ENCODE peak calls at places on chromosomes 4 and X, in seven cellular contexts. One of them, this sample, is unnamed.
A peak's percentile ranks its signal among the peaks of the same experiment; 100 is the strongest.

GRCh38 chrX:20374866-20375530 is 108.3 kb upstream of the RPS6KA3 start:
- DNase-seq in H9: no peak
- DNase-seq in H1: no peak
- DNase-seq in neuronal stem cell: no peak
- DNase-seq in mesenchymal stem cell: peak; percentile 39
- DNase-seq in trophoblast cell: peak; percentile 21
- DNase-seq in IMR-90: no peak
- DNase-seq in this sample: peak; percentile 8

GRCh38 chr4:16449381-16449780 is 223.1 kb upstream of the TAPT1 start:
- DNase-seq in mesenchymal stem cell: no peak
- DNase-seq in H9: no peak
- DNase-seq in IMR-90: no peak
- DNase-seq in H1: no peak
- DNase-seq in trophoblast cell: no peak
- DNase-seq in neuronal stem cell: no peak
- DNase-seq in this sample: no peak

GRCh38 chr4:169314906-169315305 is 44.1 kb upstream of the SH3RF1 start:
- DNase-seq in trophoblast cell: no peak
- DNase-seq in H9: no peak
- DNase-seq in IMR-90: peak; percentile 70
- DNase-seq in neuronal stem cell: no peak
- DNase-seq in H1: no peak
- DNase-seq in mesenchymal stem cell: peak; percentile 47
- DNase-seq in this sample: no peak

GRCh38 chrX:33138677-33139249 is 72.6 kb downstream of the DMD start:
- DNase-seq in trophoblast cell: no peak
- DNase-seq in IMR-90: no peak
- DNase-seq in H9: no peak
- DNase-seq in H1: no peak
- DNase-seq in neuronal stem cell: no peak
- DNase-seq in mesenchymal stem cell: peak; percentile 10
- DNase-seq in this sample: peak; percentile 14

GRCh38 chr4:126583509-126583908 is 1049.2 kb upstream of the INTU start:
- DNase-seq in IMR-90: peak; percentile 26
- DNase-seq in H1: no peak
- DNase-seq in trophoblast cell: peak; percentile 7
- DNase-seq in neuronal stem cell: no peak
- DNase-seq in H9: peak; percentile 79
- DNase-seq in mesenchymal stem cell: peak; percentile 38
- DNase-seq in this sample: peak; percentile 87

GRCh38 chrX:78384486-78384885 is 57.1 kb upstream of the CYSLTR1 start:
- DNase-seq in trophoblast cell: no peak
- DNase-seq in mesenchymal stem cell: no peak
- DNase-seq in IMR-90: no peak
- DNase-seq in H9: no peak
- DNase-seq in H1: no peak
- DNase-seq in neuronal stem cell: no peak
- DNase-seq in this sample: no peak

GRCh38 chr4:138488527-138488926 is 246.4 kb upstream of the SLC7A11 start:
- DNase-seq in H9: no peak
- DNase-seq in trophoblast cell: no peak
- DNase-seq in H1: no peak
- DNase-seq in mesenchymal stem cell: no peak
- DNase-seq in IMR-90: no peak
- DNase-seq in neuronal stem cell: no peak
- DNase-seq in this sample: no peak

GRCh38 chrX:13463608-13464007 is 105.8 kb upstream of the EGFL6 start:
- DNase-seq in H1: no peak
- DNase-seq in neuronal stem cell: no peak
- DNase-seq in trophoblast cell: peak; percentile 11
- DNase-seq in H9: no peak
- DNase-seq in mesenchymal stem cell: peak; percentile 84
- DNase-seq in IMR-90: peak; percentile 98
- DNase-seq in this sample: no peak

GRCh38 chr4:10007436-10007740 is 13.9 kb downstream of the SLC2A9 start:
- DNase-seq in IMR-90: no peak
- DNase-seq in trophoblast cell: peak; percentile 10
- DNase-seq in H9: no peak
- DNase-seq in neuronal stem cell: no peak
- DNase-seq in H1: no peak
- DNase-seq in mesenchymal stem cell: no peak
- DNase-seq in this sample: no peak

GRCh38 chrX:55702611-55703010 is 14.9 kb upstream of the RRAGB start:
- DNase-seq in mesenchymal stem cell: no peak
- DNase-seq in neuronal stem cell: no peak
- DNase-seq in IMR-90: no peak
- DNase-seq in H1: no peak
- DNase-seq in H9: no peak
- DNase-seq in trophoblast cell: no peak
- DNase-seq in this sample: no peak

GRCh38 chr4:168257663-168258235 is 60.8 kb downstream of the DDX60 start:
- DNase-seq in mesenchymal stem cell: no peak
- DNase-seq in IMR-90: no peak
- DNase-seq in H9: no peak
- DNase-seq in trophoblast cell: no peak
- DNase-seq in H1: no peak
- DNase-seq in neuronal stem cell: no peak
- DNase-seq in this sample: no peak

GRCh38 chr4:172897046-172897445 is 271.6 kb upstream of the GALNT7 start:
- DNase-seq in H1: no peak
- DNase-seq in IMR-90: no peak
- DNase-seq in neuronal stem cell: no peak
- DNase-seq in mesenchymal stem cell: no peak
- DNase-seq in trophoblast cell: peak; percentile 12
- DNase-seq in H9: no peak
- DNase-seq in this sample: peak; percentile 16

GRCh38 chr4:172895699-172896098 is 272.9 kb upstream of the GALNT7 start:
- DNase-seq in trophoblast cell: no peak
- DNase-seq in H9: no peak
- DNase-seq in neuronal stem cell: no peak
- DNase-seq in IMR-90: no peak
- DNase-seq in H1: no peak
- DNase-seq in mesenchymal stem cell: no peak
- DNase-seq in this sample: no peak

GRCh38 chr4:172899861-172900260 is 268.8 kb upstream of the GALNT7 start:
- DNase-seq in H9: no peak
- DNase-seq in IMR-90: no peak
- DNase-seq in mesenchymal stem cell: no peak
- DNase-seq in neuronal stem cell: no peak
- DNase-seq in H1: no peak
- DNase-seq in trophoblast cell: peak; percentile 83
- DNase-seq in this sample: no peak

GRCh38 chr4:172898715-172899114 is 269.9 kb upstream of the GALNT7 start:
- DNase-seq in IMR-90: no peak
- DNase-seq in H1: no peak
- DNase-seq in trophoblast cell: peak; percentile 73
- DNase-seq in mesenchymal stem cell: no peak
- DNase-seq in H9: no peak
- DNase-seq in neuronal stem cell: no peak
- DNase-seq in this sample: peak; percentile 21

DNA sequence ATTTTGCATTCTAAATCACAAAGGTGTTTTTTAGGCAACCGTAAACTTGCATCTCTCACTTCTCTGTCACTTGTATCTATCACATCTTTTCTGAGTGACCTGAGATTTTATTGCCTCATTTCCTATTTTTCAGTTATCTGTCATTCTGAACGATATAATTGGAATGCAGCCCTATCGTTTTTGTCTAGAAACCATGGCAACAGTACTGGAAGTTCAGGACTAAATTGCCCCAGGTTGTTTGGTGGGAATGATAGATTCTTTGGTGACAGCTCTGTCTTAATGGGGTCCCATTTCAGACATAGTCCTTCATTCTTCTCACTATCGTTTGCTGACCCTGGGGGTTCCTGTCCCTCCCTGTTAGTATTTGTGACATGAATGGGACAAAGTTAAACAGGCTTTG is 267.7 kb upstream of the GALNT7 start:
- DNase-seq in H9: no peak
- DNase-seq in IMR-90: no peak
- DNase-seq in trophoblast cell: peak; percentile 96
- DNase-seq in mesenchymal stem cell: no peak
- DNase-seq in neuronal stem cell: no peak
- DNase-seq in H1: no peak
- DNase-seq in this sample: peak; percentile 16
- H2BK5ac ChIP-seq in H9: no peak overlapping the region
- H2BK5ac ChIP-seq in IMR-90: no peak overlapping the region
- H2BK5ac ChIP-seq in trophoblast cell: no peak overlapping the region
- H2BK5ac ChIP-seq in mesenchymal stem cell: no peak overlapping the region
- H2BK5ac ChIP-seq in neuronal stem cell: no peak overlapping the region
- H2BK5ac ChIP-seq in H1: no peak overlapping the region
- H2BK5ac ChIP-seq in this sample: no peak overlapping the region

GRCh38 chrX:103254171-103254824 is 657 bp downstream of the TCEAL8 start:
- DNase-seq in H1: peak; percentile 66
- DNase-seq in H9: peak; percentile 98
- DNase-seq in trophoblast cell: peak; percentile 32
- DNase-seq in mesenchymal stem cell: peak; percentile 54
- DNase-seq in neuronal stem cell: peak; percentile 45
- DNase-seq in IMR-90: peak; percentile 23
- DNase-seq in this sample: peak; percentile 98
- H3K4ac ChIP-seq in H1: peak overlapping the region; percentile 66
- H3K4ac ChIP-seq in H9: no peak overlapping the region
- H3K4ac ChIP-seq in trophoblast cell: peak overlapping the region; percentile 95
- H3K4ac ChIP-seq in mesenchymal stem cell: peak overlapping the region; percentile 91
- H3K4ac ChIP-seq in neuronal stem cell: no peak overlapping the region
- H3K4ac ChIP-seq in IMR-90: peak overlapping the region; percentile 84
- H3K4ac ChIP-seq in this sample: peak overlapping the region; percentile 78

GRCh38 chr4:143085224-143085623 is 99.5 kb upstream of the USP38 start:
- DNase-seq in H9: no peak
- DNase-seq in H1: no peak
- DNase-seq in IMR-90: peak; percentile 8
- DNase-seq in mesenchymal stem cell: no peak
- DNase-seq in neuronal stem cell: no peak
- DNase-seq in trophoblast cell: peak; percentile 45
- DNase-seq in this sample: no peak
- H2BK5ac ChIP-seq in H9: no peak overlapping the region
- H2BK5ac ChIP-seq in H1: no peak overlapping the region
- H2BK5ac ChIP-seq in IMR-90: no peak overlapping the region
- H2BK5ac ChIP-seq in mesenchymal stem cell: no peak overlapping the region
- H2BK5ac ChIP-seq in neuronal stem cell: no peak overlapping the region
- H2BK5ac ChIP-seq in trophoblast cell: no peak overlapping the region
- H2BK5ac ChIP-seq in this sample: no peak overlapping the region

DNA sequence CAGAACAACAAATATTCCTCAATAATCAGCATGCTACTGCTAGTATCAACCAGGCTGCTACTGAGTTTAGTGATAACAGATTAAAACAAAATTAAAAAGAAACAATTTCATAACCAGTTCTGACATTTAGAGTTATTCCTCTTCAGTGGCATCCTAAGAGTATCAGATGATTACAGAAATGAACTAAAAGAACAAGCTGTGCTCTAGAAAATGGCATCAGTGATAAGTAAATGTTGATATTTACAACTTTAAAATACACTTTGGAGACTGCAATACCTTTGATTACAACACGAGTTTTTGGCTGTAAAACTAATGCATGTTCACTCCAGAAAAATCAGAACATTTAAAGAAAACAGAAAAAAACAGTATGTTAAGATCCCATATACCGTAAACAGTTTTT is 72.9 kb downstream of the ADGRA3 start:
- DNase-seq in mesenchymal stem cell: no peak
- DNase-seq in neuronal stem cell: no peak
- DNase-seq in IMR-90: no peak
- DNase-seq in trophoblast cell: no peak
- DNase-seq in H1: no peak
- DNase-seq in H9: no peak
- DNase-seq in this sample: no peak
- H3K4ac ChIP-seq in mesenchymal stem cell: no peak overlapping the region
- H3K4ac ChIP-seq in neuronal stem cell: no peak overlapping the region
- H3K4ac ChIP-seq in IMR-90: no peak overlapping the region
- H3K4ac ChIP-seq in trophoblast cell: no peak overlapping the region
- H3K4ac ChIP-seq in H1: no peak overlapping the region
- H3K4ac ChIP-seq in H9: no peak overlapping the region
- H3K4ac ChIP-seq in this sample: no peak overlapping the region

DNA sequence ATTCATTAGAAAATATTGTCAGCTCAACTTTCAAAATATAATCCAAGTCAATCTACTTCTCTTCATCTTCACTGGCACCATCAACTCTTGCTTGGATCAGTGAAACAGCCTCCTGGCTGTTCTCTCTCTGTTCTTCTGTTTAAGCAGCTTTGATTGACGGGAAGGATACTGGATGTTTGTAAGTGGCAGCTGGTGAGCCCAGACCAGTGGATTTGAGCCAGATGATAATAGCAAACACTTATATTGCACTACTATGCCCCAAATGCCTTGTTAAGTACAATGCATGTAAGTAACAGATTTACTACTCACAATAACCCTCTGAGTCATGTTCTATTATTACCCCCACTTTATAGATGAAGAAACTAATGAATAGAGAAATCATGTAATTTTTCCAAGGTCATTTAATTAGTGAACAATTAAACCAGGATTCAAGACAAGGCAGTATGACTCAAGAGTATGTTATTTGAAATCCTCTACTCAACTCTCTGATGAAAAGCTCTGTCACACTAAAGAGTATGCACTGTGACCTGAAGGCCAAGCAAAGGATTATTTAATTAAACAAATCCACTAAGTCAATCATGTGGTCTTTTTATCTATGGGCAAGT is 44.8 kb downstream of the SPANXN3 start:
- DNase-seq in IMR-90: no peak
- DNase-seq in H1: no peak
- DNase-seq in neuronal stem cell: no peak
- DNase-seq in mesenchymal stem cell: no peak
- DNase-seq in trophoblast cell: no peak
- DNase-seq in H9: no peak
- DNase-seq in this sample: no peak
- H2BK5ac ChIP-seq in IMR-90: no peak overlapping the region
- H2BK5ac ChIP-seq in H1: no peak overlapping the region
- H2BK5ac ChIP-seq in neuronal stem cell: no peak overlapping the region
- H2BK5ac ChIP-seq in mesenchymal stem cell: no peak overlapping the region
- H2BK5ac ChIP-seq in trophoblast cell: no peak overlapping the region
- H2BK5ac ChIP-seq in H9: no peak overlapping the region
- H2BK5ac ChIP-seq in this sample: no peak overlapping the region

GRCh38 chr4:140463182-140463581 is 34.9 kb downstream of the MGAT4D start:
- DNase-seq in H9: no peak
- DNase-seq in neuronal stem cell: no peak
- DNase-seq in mesenchymal stem cell: no peak
- DNase-seq in trophoblast cell: no peak
- DNase-seq in IMR-90: no peak
- DNase-seq in H1: no peak
- DNase-seq in this sample: no peak

GRCh38 chr4:140463610-140464009 is 34.5 kb downstream of the MGAT4D start:
- DNase-seq in IMR-90: no peak
- DNase-seq in trophoblast cell: no peak
- DNase-seq in H1: no peak
- DNase-seq in H9: no peak
- DNase-seq in neuronal stem cell: no peak
- DNase-seq in mesenchymal stem cell: no peak
- DNase-seq in this sample: no peak
- H3K4ac ChIP-seq in IMR-90: no peak overlapping the region
- H3K4ac ChIP-seq in trophoblast cell: no peak overlapping the region
- H3K4ac ChIP-seq in H1: no peak overlapping the region
- H3K4ac ChIP-seq in H9: no peak overlapping the region
- H3K4ac ChIP-seq in neuronal stem cell: no peak overlapping the region
- H3K4ac ChIP-seq in mesenchymal stem cell: no peak overlapping the region
- H3K4ac ChIP-seq in this sample: no peak overlapping the region